ENCODE peak calls at places on chromosome 10, in four cellular contexts. P is K562, G is GM12878, O is HepG2. R is an unnamed sample.
A peak's percentile ranks its signal among the peaks of the same experiment; 100 is the strongest.

GRCh38 chr10:1737222-1738061 is at the start of gene ADARB2:
- DNase-seq in O (no peak), P (no peak), G (peak; percentile 53), R (peak; percentile 89)

GRCh38 chr10:43939939-43940810 is 291.5 kb upstream of the ZNF32 start:
- DNase-seq in O (no peak), P (no peak), G (no peak), R (peak; percentile 68)

GRCh38 chr10:46106410-46107255 is 60.6 kb upstream of the MSMB start:
- DNase-seq in P (peak; percentile 75), G (no peak), O (peak; percentile 73), R (peak; percentile 86)

GRCh38 chr10:70265032-70265689 is 18.6 kb downstream of the NPFFR1 start:
- DNase-seq in O (peak; percentile 61), G (no peak), P (peak; percentile 54), R (peak; percentile 39)

GRCh38 chr10:110153396-110153795 is 54.0 kb upstream of the MXI1 start:
- DNase-seq in P (no peak), G (no peak), O (no peak), R (no peak)

GRCh38 chr10:32140403-32140802 is 84.2 kb upstream of the KIF5B start:
- DNase-seq in P (no peak), O (no peak), G (no peak), R (no peak)

GRCh38 chr10:47264797-47265281 is 35.2 kb upstream of the GDF10 start:
- DNase-seq in G (no peak), O (peak; percentile 51), P (no peak), R (no peak)

GRCh38 chr10:112898540-112899395 is 51.3 kb upstream of the TCF7L2 start:
- DNase-seq in P (no peak), G (no peak), O (peak; percentile 90), R (no peak)

GRCh38 chr10:63595072-63595471 is 73.9 kb downstream of the REEP3 start:
- DNase-seq in G (no peak), P (no peak), O (no peak), R (no peak)

GRCh38 chr10:5832946-5833345 is 19.7 kb upstream of the GDI2 start:
- DNase-seq in G (no peak), P (no peak), O (no peak), R (no peak)

GRCh38 chr10:120400601-120401000 is 56.4 kb upstream of the PLPP4 start:
- DNase-seq in P (no peak), G (no peak), O (no peak), R (no peak)

GRCh38 chr10:47307381-47307780 is 7.4 kb downstream of the GDF10 start:
- DNase-seq in P (no peak), O (no peak), G (no peak), R (no peak)

GRCh38 chr10:18650618-18651017 is 769 bp downstream of the NSUN6 start:
- DNase-seq in P (no peak), O (no peak), G (no peak), R (no peak)
- TF ChIP-seq YY1 in P (no peak), O (no peak), G (no peak), R (no peak)

GRCh38 chr10:28541695-28542365 is 8.9 kb downstream of the WAC start:
- DNase-seq in O (no peak), G (no peak), P (no peak), R (peak; percentile 12)
- TF ChIP-seq CTCF in O (no peak), G (no peak), P (no peak), R (peak; percentile 17)

GRCh38 chr10:116769368-116769767 is 27.0 kb upstream of the HSPA12A start:
- DNase-seq in P (no peak), O (no peak), G (no peak), R (no peak)

GRCh38 chr10:116768786-116769185 is 26.4 kb upstream of the HSPA12A start:
- DNase-seq in G (no peak), O (no peak), P (no peak), R (no peak)

GRCh38 chr10:116765549-116766162 is 23.3 kb upstream of the HSPA12A start:
- DNase-seq in O (no peak), P (peak; percentile 61), G (no peak), R (no peak)

GRCh38 chr10:116766241-116767198 is 24.2 kb upstream of the HSPA12A start:
- DNase-seq in O (no peak), P (no peak), G (no peak), R (no peak)

GRCh38 chr10:116767235-116767634 is 24.9 kb upstream of the HSPA12A start:
- DNase-seq in O (no peak), G (no peak), P (no peak), R (no peak)
- TF ChIP-seq FOXM1 in O (no peak), G (no peak), P (no peak), R (no peak)

DNA sequence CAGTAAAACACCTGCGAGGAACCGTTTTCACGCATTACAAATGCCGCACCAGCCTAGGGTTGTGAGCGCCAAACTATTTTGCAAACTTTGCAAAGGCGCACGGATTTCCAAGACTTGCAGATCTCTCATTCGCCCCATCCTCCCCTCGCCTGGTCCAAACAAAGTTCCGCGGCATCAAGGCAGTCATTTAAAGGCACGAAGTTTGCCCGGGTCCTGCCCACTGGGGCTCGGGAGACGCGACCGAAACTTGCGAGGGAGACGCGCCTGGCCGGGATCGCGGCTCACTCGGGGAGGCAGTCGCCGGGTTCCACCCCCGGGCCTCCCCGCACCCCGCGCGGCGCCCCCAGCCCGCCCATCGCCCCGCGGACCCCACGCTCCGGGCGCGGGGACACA is 599 bp downstream of the USP6NL start:
- DNase-seq in O (no peak), G (no peak), P (no peak), R (no peak)
- TF ChIP-seq YY1 in O (no peak), G (no peak), P (no peak), R (no peak)

DNA sequence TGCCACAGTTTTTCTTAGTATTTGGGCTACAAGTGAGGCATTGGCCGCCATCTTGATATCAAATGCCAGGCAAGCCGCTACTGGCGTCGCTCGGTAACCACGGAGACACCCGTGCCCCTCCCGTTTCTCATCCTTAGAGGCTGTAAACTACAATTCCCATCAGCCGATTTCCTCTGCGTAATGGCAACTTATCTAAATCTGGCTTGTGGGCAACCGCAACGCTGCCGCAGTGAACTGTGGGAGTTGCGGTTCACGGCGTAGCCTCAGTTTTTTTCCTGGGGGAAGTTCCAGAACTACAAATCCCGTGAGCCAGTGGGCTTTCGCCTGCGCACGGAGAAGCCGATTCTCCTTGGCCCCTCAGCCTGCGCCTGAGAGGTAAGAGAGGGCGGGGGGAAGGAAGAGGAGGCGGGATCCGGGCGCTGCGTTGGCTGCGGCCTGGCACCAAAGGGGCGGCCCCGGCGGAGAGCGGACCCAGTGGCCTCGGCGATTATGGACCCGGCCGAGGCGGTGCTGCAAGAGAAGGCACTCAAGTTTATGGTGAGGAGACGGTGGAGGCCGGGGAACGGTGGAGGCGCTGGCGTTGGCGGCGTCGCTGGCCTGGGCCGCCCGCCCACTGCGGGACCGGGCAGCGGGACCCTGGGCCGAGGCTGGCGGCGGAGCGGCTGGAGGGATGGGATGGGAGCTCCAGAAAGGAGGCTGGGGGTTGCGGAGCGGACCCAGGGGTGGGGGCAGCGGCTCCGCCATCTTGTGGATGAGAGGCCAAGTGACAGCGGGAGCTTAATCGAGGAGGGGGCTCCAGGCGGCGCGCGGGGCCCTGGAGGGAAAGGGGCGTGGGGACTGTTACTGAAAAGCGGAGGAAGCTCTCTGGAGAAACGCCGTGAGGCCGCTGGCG is at the start of gene BTRC:
- DNase-seq in G (peak; percentile 98), P (peak; percentile 77), O (peak; percentile 98), R (peak; percentile 93)
- TF ChIP-seq CTCF in G (no peak), P (no peak), O (peak; percentile 22), R (peak; percentile 23)

R was measured in SK-N-SH.